ENCODE peak calls at places on chromosomes 1 and 21, in five cellular contexts. One of them, this sample, is unnamed. For H3K4me1, the result is how much of the 10 kb centered on the place peaks cover.

GRCh38 chr1:201153474-201154388 is 543 bp downstream of the TMEM9 start:
- DNase-seq in lower lobe of right lung: no peak
- DNase-seq in adrenal gland: no peak
- DNase-seq in PC-3: peak
- DNase-seq in fibroblast of lung: no peak
- DNase-seq in this sample: no peak

GRCh38 chr1:25729774-25730173 is 70.2 kb upstream of the SELENON start:
- DNase-seq in adrenal gland: peak
- DNase-seq in fibroblast of lung: no peak
- DNase-seq in lower lobe of right lung: no peak
- DNase-seq in PC-3: no peak
- DNase-seq in this sample: no peak

GRCh38 chr1:191419842-191420241 is 738.4 kb upstream of the RGS18 start:
- DNase-seq in PC-3: no peak
- DNase-seq in adrenal gland: no peak
- DNase-seq in fibroblast of lung: no peak
- DNase-seq in lower lobe of right lung: no peak
- DNase-seq in this sample: no peak

GRCh38 chr1:25109527-25109926 is 122.8 kb downstream of the SYF2 start:
- DNase-seq in PC-3: no peak
- DNase-seq in lower lobe of right lung: no peak
- DNase-seq in fibroblast of lung: no peak
- DNase-seq in adrenal gland: no peak
- DNase-seq in this sample: no peak

GRCh38 chr1:56644941-56645662 is at the start of gene PRKAA2:
- DNase-seq in adrenal gland: peak
- DNase-seq in PC-3: peak
- DNase-seq in fibroblast of lung: peak
- DNase-seq in lower lobe of right lung: peak
- DNase-seq in this sample: peak

GRCh38 chr21:36698160-36699025 is 522 bp upstream of the SIM2 start:
- DNase-seq in PC-3: peak
- DNase-seq in fibroblast of lung: no peak
- DNase-seq in lower lobe of right lung: no peak
- DNase-seq in adrenal gland: no peak
- DNase-seq in this sample: peak

GRCh38 chr1:238485062-238485905 is 594.6 kb upstream of the ZP4 start:
- DNase-seq in lower lobe of right lung: no peak
- DNase-seq in fibroblast of lung: peak
- DNase-seq in adrenal gland: no peak
- DNase-seq in PC-3: peak
- DNase-seq in this sample: peak

GRCh38 chr1:201270616-201271390 is 12.5 kb upstream of the PKP1 start:
- DNase-seq in PC-3: no peak
- DNase-seq in lower lobe of right lung: no peak
- DNase-seq in fibroblast of lung: no peak
- DNase-seq in adrenal gland: no peak
- DNase-seq in this sample: no peak

GRCh38 chr1:231053493-231054162 is 13.6 kb upstream of the FAM89A start:
- DNase-seq in PC-3: peak
- DNase-seq in fibroblast of lung: peak
- DNase-seq in adrenal gland: peak
- DNase-seq in lower lobe of right lung: no peak
- DNase-seq in this sample: peak

GRCh38 chr21:34198232-34199120 is 125.1 kb downstream of the MRPS6 start:
- DNase-seq in lower lobe of right lung: no peak
- DNase-seq in fibroblast of lung: no peak
- DNase-seq in PC-3: no peak
- DNase-seq in adrenal gland: no peak
- DNase-seq in this sample: peak

GRCh38 chr1:244200596-244200995 is 149.5 kb downstream of the ZBTB18 start:
- DNase-seq in adrenal gland: no peak
- DNase-seq in lower lobe of right lung: no peak
- DNase-seq in fibroblast of lung: no peak
- DNase-seq in PC-3: no peak
- DNase-seq in this sample: no peak

GRCh38 chr1:38026592-38027200 is 14.2 kb downstream of the UTP11 start:
- DNase-seq in fibroblast of lung: peak
- DNase-seq in PC-3: peak
- DNase-seq in adrenal gland: peak
- DNase-seq in lower lobe of right lung: peak
- DNase-seq in this sample: peak
- TF ChIP-seq CTCF in fibroblast of lung: peak
- TF ChIP-seq CTCF in PC-3: peak
- TF ChIP-seq CTCF in adrenal gland: peak
- TF ChIP-seq CTCF in lower lobe of right lung: peak
- TF ChIP-seq CTCF in this sample: peak

DNA sequence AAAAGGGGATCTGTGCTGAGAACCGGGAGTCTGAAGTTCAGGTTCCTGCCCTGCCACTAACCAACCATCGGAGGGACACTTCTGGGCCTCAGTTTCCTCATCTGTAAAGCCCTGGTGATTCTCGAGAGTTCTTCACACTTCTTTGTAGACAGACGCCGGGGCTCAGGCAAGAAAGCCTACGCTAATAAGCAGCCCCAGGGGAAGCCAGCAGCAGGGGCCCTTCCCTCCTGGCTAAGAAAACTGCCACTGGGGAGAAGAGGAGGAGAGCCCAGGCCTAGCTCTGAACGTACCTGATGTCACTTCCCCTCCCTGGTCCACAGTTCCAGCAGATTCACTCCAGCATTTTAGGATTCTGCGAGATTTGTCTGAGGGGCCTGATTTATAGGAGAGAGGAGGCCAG is 76.0 kb downstream of the CAMK2N1 start:
- DNase-seq in PC-3: no peak
- DNase-seq in lower lobe of right lung: no peak
- DNase-seq in fibroblast of lung: no peak
- DNase-seq in adrenal gland: no peak
- DNase-seq in this sample: no peak
- H3K4me1 ChIP-seq in PC-3: under half
- H3K4me1 ChIP-seq in lower lobe of right lung: under half
- H3K4me1 ChIP-seq in fibroblast of lung: under half
- H3K4me1 ChIP-seq in adrenal gland: under half
- H3K4me1 ChIP-seq in this sample: under half

GRCh38 chr1:167114725-167115124 is 20.9 kb downstream of the STYXL2 start:
- DNase-seq in lower lobe of right lung: no peak
- DNase-seq in fibroblast of lung: no peak
- DNase-seq in adrenal gland: no peak
- DNase-seq in PC-3: no peak
- DNase-seq in this sample: no peak
- H3K27ac ChIP-seq in lower lobe of right lung: no peak
- H3K27ac ChIP-seq in fibroblast of lung: no peak
- H3K27ac ChIP-seq in adrenal gland: no peak
- H3K27ac ChIP-seq in PC-3: no peak
- H3K27ac ChIP-seq in this sample: no peak

GRCh38 chr1:38826886-38827285 is 32.7 kb downstream of the RRAGC start:
- DNase-seq in lower lobe of right lung: no peak
- DNase-seq in PC-3: no peak
- DNase-seq in fibroblast of lung: no peak
- DNase-seq in adrenal gland: no peak
- DNase-seq in this sample: no peak
- TF ChIP-seq CTCF in lower lobe of right lung: no peak
- TF ChIP-seq CTCF in PC-3: no peak
- TF ChIP-seq CTCF in fibroblast of lung: no peak
- TF ChIP-seq CTCF in adrenal gland: no peak
- TF ChIP-seq CTCF in this sample: no peak

DNA sequence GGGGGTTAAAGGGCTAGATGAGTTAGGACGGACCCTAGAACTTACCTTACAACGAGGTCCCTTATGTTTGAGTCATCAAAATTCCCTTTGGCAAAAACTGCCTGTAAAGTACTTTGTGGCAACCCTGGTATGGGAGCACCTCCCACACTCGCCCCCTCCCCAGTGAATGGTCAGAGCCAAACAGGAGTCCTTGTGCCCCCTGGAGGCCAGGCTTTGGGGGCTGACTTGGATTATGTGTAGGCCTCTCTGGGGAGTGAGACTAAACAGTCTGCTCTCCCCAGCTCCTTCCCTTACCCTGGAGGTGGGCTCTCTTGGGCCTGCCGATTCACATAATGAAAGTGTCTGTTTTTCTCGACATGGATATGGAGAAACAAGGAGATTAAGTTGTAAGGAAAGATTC is 81.2 kb downstream of the ADCY10 start:
- DNase-seq in adrenal gland: no peak
- DNase-seq in fibroblast of lung: no peak
- DNase-seq in lower lobe of right lung: no peak
- DNase-seq in PC-3: no peak
- DNase-seq in this sample: no peak
- H3K4me1 ChIP-seq in adrenal gland: under half
- H3K4me1 ChIP-seq in fibroblast of lung: under half
- H3K4me1 ChIP-seq in lower lobe of right lung: under half
- H3K4me1 ChIP-seq in PC-3: under half
- H3K4me1 ChIP-seq in this sample: under half

GRCh38 chr1:225819346-225820192 is 9.6 kb downstream of the EPHX1 start:
- DNase-seq in fibroblast of lung: no peak
- DNase-seq in adrenal gland: peak
- DNase-seq in lower lobe of right lung: no peak
- DNase-seq in PC-3: no peak
- DNase-seq in this sample: no peak
- H3K27ac ChIP-seq in fibroblast of lung: no peak
- H3K27ac ChIP-seq in adrenal gland: peak
- H3K27ac ChIP-seq in lower lobe of right lung: peak
- H3K27ac ChIP-seq in PC-3: no peak
- H3K27ac ChIP-seq in this sample: no peak

GRCh38 chr1:154614247-154614646 is 6.3 kb upstream of the ADAR start:
- DNase-seq in adrenal gland: no peak
- DNase-seq in lower lobe of right lung: no peak
- DNase-seq in fibroblast of lung: no peak
- DNase-seq in PC-3: no peak
- DNase-seq in this sample: no peak
- TF ChIP-seq CTCF in adrenal gland: no peak
- TF ChIP-seq CTCF in lower lobe of right lung: no peak
- TF ChIP-seq CTCF in fibroblast of lung: no peak
- TF ChIP-seq CTCF in PC-3: peak
- TF ChIP-seq CTCF in this sample: peak

GRCh38 chr1:64925594-64925993 is 40.8 kb downstream of the JAK1 start:
- DNase-seq in lower lobe of right lung: no peak
- DNase-seq in fibroblast of lung: no peak
- DNase-seq in PC-3: no peak
- DNase-seq in adrenal gland: no peak
- DNase-seq in this sample: no peak
- H3K4me1 ChIP-seq in lower lobe of right lung: half or more
- H3K4me1 ChIP-seq in fibroblast of lung: under half
- H3K4me1 ChIP-seq in PC-3: under half
- H3K4me1 ChIP-seq in adrenal gland: under half
- H3K4me1 ChIP-seq in this sample: under half

GRCh38 chr1:236799001-236799400 is 3.9 kb downstream of the MTR start:
- DNase-seq in fibroblast of lung: no peak
- DNase-seq in adrenal gland: no peak
- DNase-seq in lower lobe of right lung: no peak
- DNase-seq in PC-3: no peak
- DNase-seq in this sample: no peak
- H3K27ac ChIP-seq in fibroblast of lung: no peak
- H3K27ac ChIP-seq in adrenal gland: no peak
- H3K27ac ChIP-seq in lower lobe of right lung: no peak
- H3K27ac ChIP-seq in PC-3: no peak
- H3K27ac ChIP-seq in this sample: peak